ENCODE peak calls at places on chromosomes 12 and 14, in ten cellular contexts. K, E, X, T, G, R, Q, Y, A and W are unnamed samples.

GRCh38 chr12:43550831-43551270 is 1.2 kb downstream of the ADAMTS20 start:
- DNase-seq in X (no peak), Y (no peak), A (no peak), G (no peak), R (no peak), T (no peak), K (no peak), E (no peak), Q (no peak), W (no peak)

GRCh38 chr12:18246057-18246456 is 15.3 kb upstream of the PIK3C2G start:
- DNase-seq in Q (no peak), T (no peak), A (no peak), G (no peak), K (no peak), Y (no peak), X (no peak), R (peak; percentile 33), E (no peak), W (no peak)

GRCh38 chr12:6452245-6452731 is 446 bp downstream of the TAPBPL start:
- DNase-seq in G (peak; percentile 8), Y (no peak), K (no peak), Q (peak; percentile 48), X (no peak), T (no peak), A (peak; percentile 43), R (no peak), E (no peak), W (no peak)

GRCh38 chr12:115444336-115444735 is 760.4 kb upstream of the TBX3 start:
- DNase-seq in G (no peak), X (no peak), Q (peak; percentile 26), T (no peak), K (no peak), Y (no peak), A (no peak), E (no peak), R (no peak), W (no peak)

GRCh38 chr12:127306604-127307215 is 960.3 kb upstream of the TMEM132C start:
- DNase-seq in Q (no peak), X (no peak), K (no peak), G (peak; percentile 2), E (no peak), Y (no peak), R (peak; percentile 81), A (no peak), T (peak; percentile 81), W (peak; percentile 60)

GRCh38 chr12:112900298-112901145 is 6.2 kb upstream of the OAS1 start:
- DNase-seq in G (peak; percentile 62), R (peak; percentile 74), Y (peak; percentile 42), E (peak; percentile 29), A (no peak), X (peak; percentile 46), T (peak; percentile 24), Q (no peak), K (no peak), W (peak; percentile 49)

GRCh38 chr14:91396959-91397815 is 20.4 kb downstream of the CCDC88C start:
- DNase-seq in T (no peak), E (peak; percentile 73), A (no peak), G (no peak), R (no peak), X (no peak), Y (peak; percentile 72), Q (no peak), K (no peak), W (no peak)

GRCh38 chr12:92107621-92108131 is 38.0 kb downstream of the BTG1 start:
- DNase-seq in Q (no peak), E (no peak), X (no peak), K (no peak), G (no peak), R (no peak), Y (no peak), T (no peak), A (no peak), W (no peak)

GRCh38 chr14:92959189-92959531 is 36.2 kb downstream of the CHGA start:
- DNase-seq in R (no peak), G (no peak), T (no peak), Y (no peak), X (no peak), E (no peak), Q (no peak), A (no peak), K (no peak), W (no peak)

GRCh38 chr12:25155031-25155576 is 39.9 kb downstream of the DNAI7 start:
- DNase-seq in X (peak; percentile 16), A (no peak), Q (no peak), T (peak; percentile 45), E (peak; percentile 57), G (peak; percentile 42), R (peak; percentile 32), Y (peak; percentile 50), K (no peak), W (peak; percentile 53)

GRCh38 chr12:22032732-22033131 is 13.3 kb upstream of the CMAS start:
- DNase-seq in E (no peak), X (no peak), K (no peak), A (no peak), Q (no peak), R (no peak), Y (no peak), T (no peak), G (no peak), W (no peak)

GRCh38 chr14:68365228-68365627 is 427.6 kb downstream of the ZFP36L1 start:
- DNase-seq in E (no peak), K (no peak), G (peak; percentile 22), R (peak; percentile 84), A (no peak), Q (no peak), T (peak; percentile 25), Y (no peak), X (no peak), W (peak; percentile 85)

GRCh38 chr14:68363841-68364711 is 428.8 kb downstream of the ZFP36L1 start:
- DNase-seq in X (peak; percentile 44), Y (no peak), K (no peak), Q (no peak), G (peak; percentile 44), T (no peak), R (no peak), A (peak; percentile 42), E (no peak), W (no peak)

GRCh38 chr14:68362841-68363240 is 430.0 kb downstream of the ZFP36L1 start:
- DNase-seq in Y (no peak), K (no peak), X (no peak), Q (no peak), T (no peak), A (no peak), G (no peak), R (no peak), E (no peak), W (no peak)

GRCh38 chr14:68364823-68365222 is 428.0 kb downstream of the ZFP36L1 start:
- DNase-seq in K (no peak), E (no peak), A (no peak), Q (no peak), Y (no peak), T (no peak), G (peak; percentile 20), R (no peak), X (no peak), W (no peak)

DNA sequence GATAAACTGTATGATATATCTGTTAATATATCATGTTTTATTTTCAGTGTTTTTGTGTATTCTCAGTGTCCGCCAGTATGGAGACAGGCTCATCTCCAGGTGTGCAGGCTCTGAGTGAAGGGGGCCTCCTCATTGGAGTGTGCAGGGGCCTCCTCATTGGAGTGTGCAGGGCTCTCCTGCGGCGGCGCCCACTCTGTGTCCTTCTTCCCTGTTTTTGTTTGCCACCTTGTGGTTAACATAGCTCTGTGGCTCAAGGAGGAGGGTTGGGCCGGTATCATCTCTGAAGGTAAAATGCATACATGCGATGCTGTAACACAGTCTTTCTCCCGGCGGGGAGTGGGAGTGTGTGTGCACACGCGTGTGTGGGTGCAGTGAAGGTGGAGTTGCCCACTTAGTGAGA is 429.5 kb downstream of the ZFP36L1 start:
- DNase-seq in E (peak; percentile 31), T (no peak), Q (no peak), X (no peak), K (no peak), Y (no peak), R (no peak), A (no peak), G (no peak), W (no peak)
- H3K4me3 ChIP-seq in E (no peak overlapping the region), T (no peak overlapping the region), Q (no peak overlapping the region), X (no peak overlapping the region), K (no peak overlapping the region), Y (no peak overlapping the region), R (no peak overlapping the region), A (no peak overlapping the region), G (no peak overlapping the region), W (no peak overlapping the region)

GRCh38 chr12:49548481-49548821 is 9.6 kb downstream of the KCNH3 start:
- DNase-seq in Y (no peak), Q (no peak), E (no peak), T (no peak), K (no peak), G (no peak), X (no peak), A (no peak), R (no peak), W (no peak)
- H3K4me3 ChIP-seq in Y (no peak overlapping the region), Q (peak overlapping the region; percentile 20), E (no peak overlapping the region), T (peak overlapping the region; percentile 31), K (peak overlapping the region; percentile 44), G (no peak overlapping the region), X (no peak overlapping the region), A (peak overlapping the region; percentile 60), R (no peak overlapping the region), W (no peak overlapping the region)

GRCh38 chr12:12265035-12265434 is 1.8 kb downstream of the LRP6 start:
- DNase-seq in Q (no peak), G (no peak), R (no peak), T (no peak), Y (no peak), E (no peak), K (no peak), X (no peak), A (no peak), W (no peak)
- H3K4me3 ChIP-seq in Q (peak overlapping the region; percentile 85), G (peak overlapping the region; percentile 85), R (peak overlapping the region; percentile 74), T (peak overlapping the region; percentile 93), Y (peak overlapping the region; percentile 40), E (peak overlapping the region; percentile 73), K (peak overlapping the region; percentile 57), X (peak overlapping the region; percentile 93), A (peak overlapping the region; percentile 89), W (peak overlapping the region; percentile 98)

DNA sequence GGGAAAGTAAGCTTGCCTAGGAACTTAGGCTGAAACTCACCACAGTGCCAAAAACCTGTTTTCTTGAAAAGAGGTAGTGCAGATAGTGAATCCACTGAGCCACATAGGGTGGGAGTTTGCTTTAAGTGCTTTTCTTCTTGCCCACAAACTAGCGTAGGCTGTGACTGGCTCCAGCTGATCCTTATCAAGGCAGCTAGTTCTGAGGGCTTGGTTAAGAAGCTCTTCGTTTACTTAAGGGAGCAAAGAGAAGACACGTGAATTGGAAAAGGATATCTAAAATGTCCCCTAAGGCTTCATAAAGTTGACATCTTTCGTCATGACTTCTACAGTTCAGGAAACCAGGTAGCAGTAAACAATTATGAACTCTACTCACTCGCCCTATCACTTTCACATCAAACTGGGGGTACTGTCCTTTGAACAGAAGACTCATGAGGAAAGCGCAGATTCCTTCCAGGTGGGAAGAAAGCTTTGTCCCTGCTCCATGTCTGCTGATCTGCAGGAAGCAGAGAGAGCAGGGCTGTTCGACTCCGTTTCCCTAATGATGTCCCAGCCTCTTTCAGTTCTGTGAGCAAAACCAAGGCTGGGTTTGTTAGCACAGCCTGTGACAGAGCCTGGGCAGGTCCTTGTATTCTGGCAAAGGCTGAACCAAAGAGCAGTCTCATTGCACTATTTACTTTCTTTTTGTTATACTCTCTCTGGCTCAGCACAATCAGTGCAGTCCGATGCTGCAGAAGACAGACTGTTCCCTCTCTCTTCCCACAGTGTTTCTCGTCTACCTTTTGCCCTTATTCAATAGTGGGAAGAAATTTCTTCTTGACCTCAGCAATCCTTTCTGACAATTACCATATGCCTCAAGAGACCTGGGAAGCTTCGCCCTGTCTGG is 93.5 kb upstream of the ETV6 start:
- DNase-seq in X (no peak), Y (no peak), A (no peak), Q (no peak), K (no peak), R (no peak), E (no peak), T (no peak), G (no peak), W (no peak)
- H3K4me3 ChIP-seq in X (no peak overlapping the region), Y (peak overlapping the region; percentile 8), A (no peak overlapping the region), Q (peak overlapping the region; percentile 7), K (peak overlapping the region; percentile 29), R (peak overlapping the region; percentile 46), E (peak overlapping the region; percentile 36), T (no peak overlapping the region), G (no peak overlapping the region), W (peak overlapping the region; percentile 19)